ENCODE peak calls at places on chromosomes 16 and 17, in five cellular contexts. S is AG04450, P is astrocyte of the hippocampus, V is astrocyte of the spinal cord, Y is hypothalamus. J is an unnamed sample.

GRCh38 chr16:11572301-11572995 is 14.3 kb downstream of the LITAF start:
- DNase-seq in V (no peak), Y (no peak), S (no peak), P (peak), J (no peak)

GRCh38 chr17:70261170-70261569 is 91.8 kb downstream of the KCNJ2 start:
- DNase-seq in S (no peak), P (no peak), Y (no peak), V (no peak), J (no peak)

GRCh38 chr17:82489851-82490511 is 29.6 kb upstream of the FOXK2 start:
- DNase-seq in S (no peak), V (no peak), Y (no peak), P (no peak), J (no peak)

GRCh38 chr17:58059141-58059540 is 24.1 kb upstream of the DYNLL2 start:
- DNase-seq in P (no peak), Y (no peak), S (no peak), V (no peak), J (no peak)

GRCh38 chr17:49249292-49249794 is 18.8 kb upstream of the PHOSPHO1 start:
- DNase-seq in Y (no peak), V (peak), P (peak), S (no peak), J (no peak)

GRCh38 chr16:69593756-69594155 is 28.0 kb downstream of the NFAT5 start:
- DNase-seq in S (no peak), V (no peak), Y (no peak), P (no peak), J (no peak)

GRCh38 chr16:70682239-70683145 is 3.4 kb downstream of the MTSS2 start:
- DNase-seq in P (no peak), Y (no peak), V (no peak), S (no peak), J (no peak)

GRCh38 chr16:48481772-48482171 is 96.6 kb upstream of the SIAH1 start:
- DNase-seq in P (no peak), V (no peak), S (no peak), Y (no peak), J (no peak)

GRCh38 chr17:21280081-21280518 is 4.4 kb upstream of the MAP2K3 start:
- DNase-seq in V (peak), P (peak), S (peak), Y (peak), J (no peak)

GRCh38 chr17:17581509-17581908 is 10.0 kb downstream of the PEMT start:
- DNase-seq in Y (no peak), S (no peak), P (no peak), V (no peak), J (no peak)

GRCh38 chr16:31215287-31216115 is 1.4 kb downstream of the PYDC1 start:
- DNase-seq in Y (no peak), P (peak), S (no peak), V (peak), J (no peak)

GRCh38 chr16:27924411-27925118 is 138.9 kb downstream of the GSG1L start:
- DNase-seq in Y (no peak), S (no peak), V (no peak), P (no peak), J (no peak)

GRCh38 chr16:14538604-14539003 is 91.5 kb downstream of the PARN start:
- DNase-seq in S (no peak), P (no peak), Y (no peak), V (no peak), J (no peak)

GRCh38 chr17:81022371-81022729 is 12.6 kb upstream of the BAIAP2 start:
- DNase-seq in Y (no peak), P (no peak), S (no peak), V (no peak), J (no peak)

GRCh38 chr17:43579570-43580140 is 33.5 kb upstream of the ETV4 start:
- DNase-seq in V (peak), Y (no peak), S (peak), P (peak), J (no peak)

GRCh38 chr16:86567701-86568571 is 1.3 kb downstream of the FOXC2 start:
- DNase-seq in Y (no peak), S (no peak), P (peak), V (peak), J (no peak)

GRCh38 chr17:40065771-40066510 is 3.2 kb downstream of the THRA start:
- DNase-seq in S (no peak), P (no peak), Y (no peak), V (no peak), J (no peak)

GRCh38 chr17:67386965-67387551 is 10.0 kb downstream of the PITPNC1 start:
- DNase-seq in V (peak), Y (peak), S (no peak), P (peak), J (no peak)

GRCh38 chr16:55184052-55184451 is 140.0 kb upstream of the IRX6 start:
- DNase-seq in Y (no peak), S (no peak), V (no peak), P (no peak), J (no peak)

GRCh38 chr17:65830356-65830755 is 268.9 kb upstream of the AXIN2 start:
- DNase-seq in P (no peak), S (no peak), Y (no peak), V (no peak), J (no peak)

GRCh38 chr17:29855686-29856085 is 74.3 kb downstream of the SSH2 start:
- DNase-seq in V (peak), P (no peak), Y (no peak), S (no peak), J (no peak)

J was measured in SK-N-MC.